ENCODE peak calls at places on chromosomes 11 and 22, in five cellular contexts. K is stomach; H is psoas muscle; R is OCI-LY7; A is effector memory CD4-positive, alpha-beta T cell. B is an unnamed sample. For H3K36me3, the result is how much of the 10 kb centered on the place peaks cover.

GRCh38 chr11:1559103-1559951 is 12.7 kb downstream of the DUSP8 start:
- DNase-seq in K (peak), R (no peak), H (peak), A (no peak), B (no peak)

GRCh38 chr22:38032681-38033521 is 24.3 kb upstream of the PICK1 start:
- DNase-seq in A (no peak), K (no peak), H (no peak), R (no peak), B (no peak)

GRCh38 chr22:19240813-19241592 is 50.5 kb downstream of the CLTCL1 start:
- DNase-seq in K (no peak), H (no peak), A (no peak), R (no peak), B (no peak)

GRCh38 chr11:118820412-118821357 is 29.7 kb upstream of the DDX6 start:
- DNase-seq in R (peak), K (peak), H (peak), A (no peak), B (peak)

GRCh38 chr11:16897460-16898061 is 116.7 kb downstream of the PLEKHA7 start:
- DNase-seq in K (no peak), A (no peak), R (no peak), H (no peak), B (no peak)

GRCh38 chr22:35191412-35191811 is 65.9 kb upstream of the HMGXB4 start:
- DNase-seq in K (no peak), R (no peak), H (no peak), A (no peak), B (no peak)

GRCh38 chr11:30422389-30422788 is 99.5 kb downstream of the ARL14EP start:
- DNase-seq in R (no peak), K (no peak), A (no peak), H (no peak), B (no peak)

GRCh38 chr22:49928185-49928495 is 9.7 kb downstream of the CRELD2 start:
- DNase-seq in R (no peak), H (no peak), A (no peak), K (no peak), B (no peak)

GRCh38 chr22:24541681-24542515 is 13.0 kb downstream of the GUCD1 start:
- DNase-seq in H (no peak), A (no peak), K (no peak), R (no peak), B (no peak)
- H3K36me3 ChIP-seq in H (half or more), A (half or more), K (half or more), R (half or more), B (under half)

GRCh38 chr11:85682330-85683305 is 3.4 kb downstream of the CCDC89 start:
- DNase-seq in R (no peak), A (peak), K (peak), H (peak), B (peak)

GRCh38 chr11:85680897-85681296 is 5.1 kb downstream of the CCDC89 start:
- DNase-seq in H (no peak), A (no peak), R (no peak), K (no peak), B (no peak)

GRCh38 chr11:85685131-85685819 is 720 bp downstream of the CCDC89 start:
- DNase-seq in R (no peak), A (no peak), H (peak), K (no peak), B (no peak)

GRCh38 chr11:85685820-85686459 is at the start of gene CCDC89:
- DNase-seq in R (no peak), K (peak), H (peak), A (no peak), B (no peak)
- H3K4me3 ChIP-seq in R (no peak), K (peak), H (peak), A (no peak), B (no peak)

GRCh38 chr11:63491240-63491587 is 247 bp upstream of the PLAAT5 start:
- DNase-seq in R (no peak), H (no peak), K (no peak), A (no peak), B (no peak)

GRCh38 chr11:63493127-63493526 is 2.2 kb upstream of the PLAAT5 start:
- DNase-seq in A (no peak), K (no peak), H (no peak), R (no peak), B (no peak)

GRCh38 chr11:63491614-63492372 is 826 bp upstream of the PLAAT5 start:
- DNase-seq in A (no peak), H (no peak), K (no peak), R (no peak), B (no peak)

GRCh38 chr11:63492441-63492840 is 1.5 kb upstream of the PLAAT5 start:
- DNase-seq in R (no peak), H (no peak), K (no peak), A (no peak), B (no peak)

GRCh38 chr11:63494936-63495335 is 4.0 kb upstream of the PLAAT5 start:
- DNase-seq in R (no peak), K (peak), A (no peak), H (no peak), B (no peak)
- H3K36me3 ChIP-seq in R (under half), K (under half), A (under half), H (under half), B (under half)

GRCh38 chr11:77470504-77470903 is 3.4 kb downstream of the PAK1 start:
- DNase-seq in K (no peak), A (no peak), R (no peak), H (no peak), B (no peak)

GRCh38 chr11:77470971-77471370 is 2.9 kb downstream of the PAK1 start:
- DNase-seq in K (no peak), R (no peak), A (no peak), H (no peak), B (no peak)

GRCh38 chr11:77473801-77474508 is at the start of gene PAK1:
- DNase-seq in H (peak), K (peak), A (peak), R (no peak), B (peak)

GRCh38 chr11:77473001-77473800 is 693 bp downstream of the PAK1 start:
- DNase-seq in K (peak), A (peak), H (peak), R (no peak), B (peak)

DNA sequence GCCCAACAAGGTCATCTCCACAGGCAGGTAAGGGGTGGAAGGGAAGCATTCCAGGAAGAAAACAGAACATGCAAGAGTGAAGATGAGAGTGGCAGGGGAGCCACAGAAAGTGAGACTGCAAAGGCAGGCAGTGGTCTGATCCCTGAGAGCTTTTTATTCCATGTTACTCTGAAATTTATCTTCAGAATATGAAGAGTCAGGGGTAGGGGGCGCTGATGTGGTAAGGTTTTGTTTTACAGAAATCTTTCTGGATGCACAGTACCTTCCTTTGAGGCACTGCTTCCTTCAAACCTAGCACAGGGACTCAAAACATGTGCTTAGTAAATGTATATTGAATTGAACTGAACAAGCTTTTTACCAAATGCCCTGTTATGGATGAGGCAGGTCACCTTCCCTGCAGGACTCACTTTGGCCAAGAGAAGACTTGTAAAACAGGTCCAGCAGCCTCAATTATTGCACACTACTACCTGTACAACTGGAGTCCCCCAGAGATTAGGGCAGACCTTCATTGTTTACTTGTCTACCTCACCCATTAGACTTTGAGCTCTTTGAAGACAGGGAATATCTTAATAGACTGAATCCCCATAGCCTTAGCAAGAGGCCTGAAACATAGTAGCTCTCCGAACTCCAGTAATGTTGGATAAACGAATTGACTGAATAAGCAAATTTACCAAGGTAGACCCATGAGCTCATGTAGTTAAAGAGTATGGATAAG is 2.2 kb downstream of the PAK1 start:
- DNase-seq in K (peak), R (peak), H (no peak), A (no peak), B (no peak)
- H3K4me3 ChIP-seq in K (peak), R (no peak), H (no peak), A (no peak), B (peak)

DNA sequence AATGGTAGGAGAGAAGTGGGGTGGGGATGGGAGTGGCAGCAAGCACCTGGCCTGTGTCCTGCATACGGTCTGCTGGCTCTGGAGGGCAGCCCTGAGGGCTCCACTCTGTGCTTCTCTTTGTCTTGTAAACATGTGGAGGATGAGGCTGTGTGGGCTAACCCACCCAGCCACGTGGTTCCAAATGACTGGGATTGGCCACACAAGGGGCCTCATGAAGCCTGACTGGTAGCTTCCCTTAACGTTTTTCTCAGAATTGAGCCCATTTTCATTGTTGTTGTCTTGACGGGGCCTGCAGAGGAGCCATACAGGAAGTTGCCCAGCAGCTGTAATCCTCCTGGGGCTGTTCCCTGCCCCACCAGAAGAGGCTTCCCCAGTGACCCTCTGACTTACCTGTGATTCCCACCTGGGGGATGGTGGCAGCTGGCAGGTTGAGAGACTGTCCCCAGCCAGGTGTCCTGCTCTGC is 18.0 kb downstream of the DERL3 start:
- DNase-seq in K (no peak), R (peak), A (no peak), H (no peak), B (no peak)
- H3K36me3 ChIP-seq in K (half or more), R (half or more), A (half or more), H (half or more), B (half or more)

GRCh38 chr11:105697291-105697690 is 87.4 kb downstream of the GRIA4 start:
- DNase-seq in H (no peak), A (no peak), K (no peak), R (no peak), B (no peak)
- H3K4me3 ChIP-seq in H (no peak), A (no peak), K (no peak), R (no peak), B (no peak)

GRCh38 chr22:45631839-45632238 is 39.8 kb upstream of the ATXN10 start:
- DNase-seq in A (no peak), K (no peak), R (no peak), H (no peak), B (no peak)
- H3K36me3 ChIP-seq in A (under half), K (under half), R (under half), H (under half), B (under half)

B was measured in GM06990.